ENCODE peak calls at places on chromosomes 3 and 15, in five cellular contexts. A is CD4-positive, alpha-beta T cell; Y is left ventricle myocardium inferior; R is fibroblast of lung; S is tibial nerve. N is an unnamed sample.

GRCh38 chr15:78932216-78932808 is 12.5 kb downstream of the CTSH start:
- DNase-seq in S (no peak), A (no peak), R (no peak), Y (no peak), N (no peak)

GRCh38 chr3:143098032-143098764 is 21.4 kb upstream of the CHST2 start:
- DNase-seq in Y (no peak), R (no peak), S (no peak), A (no peak), N (no peak)

GRCh38 chr3:124714218-124714853 is 15.9 kb upstream of the UMPS start:
- DNase-seq in A (no peak), S (no peak), R (peak; percentile 9), Y (no peak), N (no peak)

GRCh38 chr3:52277972-52278509 is 408 bp downstream of the WDR82 start:
- DNase-seq in A (peak; percentile 74), Y (no peak), S (no peak), R (peak; percentile 44), N (no peak)

GRCh38 chr15:100247228-100248225 is 94.2 kb downstream of the ADAMTS17 start:
- DNase-seq in Y (no peak), A (no peak), S (no peak), R (no peak), N (peak; percentile 75)

GRCh38 chr3:11622846-11623550 is 20.7 kb downstream of the VGLL4 start:
- DNase-seq in Y (no peak), R (peak; percentile 75), A (no peak), S (no peak), N (no peak)

GRCh38 chr3:16364323-16364722 is 99.3 kb downstream of the OXNAD1 start:
- DNase-seq in A (no peak), S (no peak), R (no peak), Y (no peak), N (no peak)

GRCh38 chr3:175093738-175094137 is 234.6 kb downstream of the NAALADL2 start:
- DNase-seq in Y (no peak), S (no peak), R (peak; percentile 52), A (no peak), N (no peak)

GRCh38 chr15:25243800-25244097 is 195.1 kb downstream of the UBE3A start:
- DNase-seq in Y (peak; percentile 4), R (no peak), A (no peak), S (no peak), N (no peak)

GRCh38 chr3:120103276-120103675 is 9.0 kb upstream of the GSK3B start:
- DNase-seq in A (no peak), Y (no peak), R (no peak), S (no peak), N (no peak)

GRCh38 chr3:40071683-40072238 is 237.7 kb upstream of the EIF1B start:
- DNase-seq in S (no peak), R (no peak), Y (no peak), A (no peak), N (peak; percentile 28)

GRCh38 chr15:63476229-63476632 is 28.2 kb upstream of the USP3 start:
- DNase-seq in S (no peak), R (peak; percentile 99), A (no peak), Y (no peak), N (no peak)

GRCh38 chr3:133892546-133893231 is 3.0 kb downstream of the RAB6B start:
- DNase-seq in S (no peak), A (no peak), Y (peak; percentile 78), R (no peak), N (no peak)

GRCh38 chr3:156171517-156172267 is 51.3 kb downstream of the KCNAB1 start:
- DNase-seq in A (no peak), R (no peak), S (no peak), Y (no peak), N (peak; percentile 70)

GRCh38 chr3:62371735-62372591 is 1.4 kb downstream of the FEZF2 start:
- DNase-seq in Y (no peak), S (no peak), R (no peak), A (no peak), N (no peak)

GRCh38 chr3:24454393-24454792 is 40.3 kb downstream of the THRB start:
- DNase-seq in A (no peak), S (no peak), Y (no peak), R (no peak), N (no peak)

GRCh38 chr3:194322701-194323174 is 28.4 kb downstream of the CPN2 start:
- DNase-seq in A (no peak), R (peak; percentile 85), Y (no peak), S (no peak), N (no peak)

GRCh38 chr3:194287977-194288706 is 63.0 kb downstream of the CPN2 start:
- DNase-seq in R (no peak), S (no peak), Y (no peak), A (no peak), N (no peak)

GRCh38 chr15:25784141-25784540 is 79.0 kb downstream of the ATP10A start:
- DNase-seq in Y (no peak), S (no peak), R (no peak), A (no peak), N (no peak)

GRCh38 chr3:159762981-159763465 is 225.6 kb upstream of the IL12A start:
- DNase-seq in S (no peak), R (peak; percentile 95), Y (peak; percentile 65), A (no peak), N (no peak)

GRCh38 chr3:152069871-152070270 is 196.4 kb downstream of the SUCNR1 start:
- DNase-seq in R (peak; percentile 58), S (no peak), Y (no peak), A (no peak), N (no peak)

GRCh38 chr3:197364410-197365071 is 66.1 kb upstream of the DLG1 start:
- DNase-seq in R (no peak), S (no peak), Y (no peak), A (no peak), N (no peak)

GRCh38 chr3:40130721-40131120 is 178.8 kb upstream of the EIF1B start:
- DNase-seq in R (no peak), S (no peak), A (no peak), Y (no peak), N (no peak)

GRCh38 chr15:72222433-72222832 is 8.6 kb downstream of the PKM start:
- DNase-seq in A (no peak), S (no peak), R (peak; percentile 35), Y (peak; percentile 45), N (peak; percentile 51)